ENCODE peak calls at places on chromosomes 7 and 10, in four cellular contexts. One of them, this sample, is unnamed.

GRCh38 chr10:89645742-89646172 is 715 bp upstream of the PANK1 start:
- DNase-seq in psoas muscle: no peak
- DNase-seq in coronary artery: no peak
- DNase-seq in H9: no peak
- DNase-seq in this sample: no peak

GRCh38 chr10:63107943-63108437 is 25.1 kb upstream of the NRBF2 start:
- DNase-seq in coronary artery: no peak
- DNase-seq in psoas muscle: no peak
- DNase-seq in H9: no peak
- DNase-seq in this sample: no peak

GRCh38 chr7:924541-925231 is 29.8 kb downstream of the ADAP1 start:
- DNase-seq in coronary artery: no peak
- DNase-seq in psoas muscle: no peak
- DNase-seq in H9: no peak
- DNase-seq in this sample: no peak

GRCh38 chr7:2537981-2538851 is 17.1 kb downstream of the BRAT1 start:
- DNase-seq in psoas muscle: peak; percentile 17
- DNase-seq in coronary artery: no peak
- DNase-seq in H9: peak; percentile 50
- DNase-seq in this sample: no peak

GRCh38 chr10:3126741-3127342 is 45.7 kb downstream of the PITRM1 start:
- DNase-seq in H9: no peak
- DNase-seq in coronary artery: no peak
- DNase-seq in psoas muscle: peak; percentile 69
- DNase-seq in this sample: no peak

GRCh38 chr7:6015917-6016652 is 7.0 kb downstream of the AIMP2 start:
- DNase-seq in psoas muscle: peak; percentile 86
- DNase-seq in H9: no peak
- DNase-seq in coronary artery: no peak
- DNase-seq in this sample: no peak

GRCh38 chr10:78316451-78316931 is 282.8 kb downstream of the RPS24 start:
- DNase-seq in H9: no peak
- DNase-seq in coronary artery: peak; percentile 53
- DNase-seq in psoas muscle: no peak
- DNase-seq in this sample: no peak

GRCh38 chr7:143048827-143049226 is 3.3 kb upstream of the OR6V1 start:
- DNase-seq in H9: no peak
- DNase-seq in psoas muscle: no peak
- DNase-seq in coronary artery: no peak
- DNase-seq in this sample: no peak

GRCh38 chr10:88236121-88236743 is 346.9 kb downstream of the RNLS start:
- DNase-seq in coronary artery: no peak
- DNase-seq in psoas muscle: no peak
- DNase-seq in H9: no peak
- DNase-seq in this sample: no peak

GRCh38 chr10:52351911-52352310 is 37.8 kb downstream of the DKK1 start:
- DNase-seq in psoas muscle: no peak
- DNase-seq in H9: no peak
- DNase-seq in coronary artery: no peak
- DNase-seq in this sample: no peak

GRCh38 chr7:24939406-24939805 is 40.6 kb downstream of the OSBPL3 start:
- DNase-seq in H9: no peak
- DNase-seq in psoas muscle: no peak
- DNase-seq in coronary artery: no peak
- DNase-seq in this sample: no peak

GRCh38 chr10:124508907-124509454 is 47.4 kb downstream of the LHPP start:
- DNase-seq in coronary artery: no peak
- DNase-seq in psoas muscle: no peak
- DNase-seq in H9: no peak
- DNase-seq in this sample: no peak

GRCh38 chr7:12244129-12244528 is 33.0 kb downstream of the TMEM106B start:
- DNase-seq in H9: peak; percentile 69
- DNase-seq in psoas muscle: no peak
- DNase-seq in coronary artery: no peak
- DNase-seq in this sample: peak; percentile 30

GRCh38 chr7:84228526-84228925 is 33.9 kb upstream of the SEMA3A start:
- DNase-seq in coronary artery: no peak
- DNase-seq in psoas muscle: no peak
- DNase-seq in H9: peak; percentile 54
- DNase-seq in this sample: no peak

GRCh38 chr7:8126768-8127167 is 135.2 kb downstream of the ICA1 start:
- DNase-seq in psoas muscle: no peak
- DNase-seq in coronary artery: no peak
- DNase-seq in H9: no peak
- DNase-seq in this sample: no peak

GRCh38 chr7:148142660-148143248 is 447.8 kb upstream of the C7orf33 start:
- DNase-seq in psoas muscle: no peak
- DNase-seq in H9: no peak
- DNase-seq in coronary artery: no peak
- DNase-seq in this sample: peak; percentile 12

GRCh38 chr10:116490028-116490662 is 55.6 kb upstream of the PNLIP start:
- DNase-seq in psoas muscle: no peak
- DNase-seq in coronary artery: no peak
- DNase-seq in H9: no peak
- DNase-seq in this sample: no peak

GRCh38 chr10:76902949-76903348 is 734.7 kb downstream of the KCNMA1 start:
- DNase-seq in psoas muscle: no peak
- DNase-seq in H9: peak; percentile 77
- DNase-seq in coronary artery: no peak
- DNase-seq in this sample: peak; percentile 64

GRCh38 chr10:103781329-103782061 is 73.9 kb downstream of the SH3PXD2A start:
- DNase-seq in H9: no peak
- DNase-seq in psoas muscle: no peak
- DNase-seq in coronary artery: no peak
- DNase-seq in this sample: no peak

GRCh38 chr10:122981066-122981464 is 864 bp downstream of the PSTK start:
- DNase-seq in H9: no peak
- DNase-seq in coronary artery: no peak
- DNase-seq in psoas muscle: no peak
- DNase-seq in this sample: no peak

GRCh38 chr7:2952316-2952715 is 91.4 kb downstream of the CARD11 start:
- DNase-seq in H9: no peak
- DNase-seq in coronary artery: peak; percentile 58
- DNase-seq in psoas muscle: no peak
- DNase-seq in this sample: no peak

GRCh38 chr10:33565231-33565630 is 230.8 kb upstream of the NRP1 start:
- DNase-seq in psoas muscle: no peak
- DNase-seq in H9: no peak
- DNase-seq in coronary artery: no peak
- DNase-seq in this sample: no peak

GRCh38 chr10:72862957-72863356 is 30.6 kb upstream of the OIT3 start:
- DNase-seq in H9: no peak
- DNase-seq in coronary artery: no peak
- DNase-seq in psoas muscle: no peak
- DNase-seq in this sample: no peak

GRCh38 chr10:68725016-68725415 is 4.0 kb downstream of the CCAR1 start:
- DNase-seq in coronary artery: no peak
- DNase-seq in psoas muscle: no peak
- DNase-seq in H9: peak; percentile 6
- DNase-seq in this sample: no peak

GRCh38 chr10:95445837-95446347 is 115.3 kb downstream of the SORBS1 start:
- DNase-seq in coronary artery: peak; percentile 93
- DNase-seq in H9: peak; percentile 80
- DNase-seq in psoas muscle: peak; percentile 19
- DNase-seq in this sample: peak; percentile 53

GRCh38 chr7:128831994-128832879 is 2.0 kb downstream of the FLNC start:
- DNase-seq in H9: peak; percentile 78
- DNase-seq in coronary artery: no peak
- DNase-seq in psoas muscle: peak; percentile 62
- DNase-seq in this sample: peak; percentile 23

GRCh38 chr10:103254538-103255325 is 9.0 kb downstream of the RPEL1 start:
- DNase-seq in coronary artery: no peak
- DNase-seq in psoas muscle: no peak
- DNase-seq in H9: no peak
- DNase-seq in this sample: no peak

GRCh38 chr10:68153473-68154210 is 44.4 kb downstream of the MYPN start:
- DNase-seq in coronary artery: peak; percentile 72
- DNase-seq in psoas muscle: no peak
- DNase-seq in H9: peak; percentile 77
- DNase-seq in this sample: no peak

GRCh38 chr10:106454233-106454632 is 710.3 kb downstream of the SORCS1 start:
- DNase-seq in H9: no peak
- DNase-seq in psoas muscle: no peak
- DNase-seq in coronary artery: no peak
- DNase-seq in this sample: no peak

GRCh38 chr10:74072503-74072902 is 74.6 kb downstream of the VCL start:
- DNase-seq in coronary artery: no peak
- DNase-seq in psoas muscle: no peak
- DNase-seq in H9: no peak
- DNase-seq in this sample: no peak

GRCh38 chr7:127374181-127374580 is 18.3 kb downstream of the ZNF800 start:
- DNase-seq in coronary artery: no peak
- DNase-seq in H9: no peak
- DNase-seq in psoas muscle: no peak
- DNase-seq in this sample: no peak

DNA sequence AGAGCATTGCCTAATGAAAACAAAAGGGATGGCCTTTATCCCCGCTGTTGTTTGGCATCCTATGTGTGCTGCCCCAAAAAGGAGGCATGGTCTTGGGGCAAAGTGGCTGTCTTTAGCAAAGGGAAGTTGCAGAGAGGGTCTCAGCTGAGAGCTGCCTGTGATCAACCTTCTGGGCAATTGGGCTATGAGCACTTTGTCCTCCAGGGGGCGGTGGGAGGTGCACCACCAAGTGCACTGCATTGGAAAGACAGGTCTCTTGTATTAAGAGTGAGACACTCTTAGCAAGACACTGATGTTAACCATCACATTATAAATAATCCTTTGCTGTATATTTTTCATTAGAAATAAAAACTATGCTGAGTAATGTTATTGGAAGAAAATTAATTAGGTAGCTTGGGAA is 314.8 kb downstream of the POM121L12 start:
- DNase-seq in H9: peak; percentile 79
- DNase-seq in psoas muscle: no peak
- DNase-seq in coronary artery: no peak
- DNase-seq in this sample: peak; percentile 75
- TF ChIP-seq CTCF in H9: peak; percentile 90
- TF ChIP-seq CTCF in psoas muscle: no peak
- TF ChIP-seq CTCF in coronary artery: no peak
- TF ChIP-seq CTCF in this sample: peak; percentile 75

GRCh38 chr10:16520900-16521299 is 779 bp downstream of the C1QL3 start:
- DNase-seq in coronary artery: no peak
- DNase-seq in psoas muscle: no peak
- DNase-seq in H9: peak; percentile 59
- DNase-seq in this sample: peak; percentile 54
- TF ChIP-seq CTCF in coronary artery: no peak
- TF ChIP-seq CTCF in psoas muscle: no peak
- TF ChIP-seq CTCF in H9: peak; percentile 53
- TF ChIP-seq CTCF in this sample: no peak

DNA sequence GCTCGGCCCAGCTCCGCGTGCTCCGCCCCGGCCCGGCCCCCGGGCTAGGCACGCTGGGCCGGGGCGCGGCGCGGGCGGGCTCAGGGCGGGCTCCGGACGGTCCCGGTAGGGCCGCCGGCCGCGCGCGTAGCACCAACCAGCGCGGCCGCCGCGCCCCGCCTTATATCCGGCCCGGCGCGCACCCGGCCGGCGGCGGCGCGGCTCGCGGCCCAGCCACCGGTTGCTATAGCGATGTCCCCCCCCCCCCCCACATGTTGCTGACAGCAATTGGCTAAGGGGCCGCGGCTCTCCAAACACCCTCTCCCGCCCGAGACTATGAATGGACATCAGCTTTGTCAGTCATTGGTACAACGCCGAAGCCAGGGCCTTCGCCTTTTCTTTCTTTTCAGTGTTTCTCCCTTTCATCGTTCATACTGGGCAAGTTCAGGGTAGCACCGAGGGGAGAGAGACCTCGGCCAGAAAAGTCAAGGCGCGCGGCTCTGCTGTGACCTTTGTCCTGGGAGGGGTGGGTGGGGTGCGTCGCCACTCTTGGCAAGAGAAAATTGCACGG is 354.1 kb downstream of the DNAJB6 start:
- DNase-seq in coronary artery: peak; percentile 79
- DNase-seq in psoas muscle: peak; percentile 55
- DNase-seq in H9: peak; percentile 93
- DNase-seq in this sample: no peak
- TF ChIP-seq CTCF in coronary artery: no peak
- TF ChIP-seq CTCF in psoas muscle: no peak
- TF ChIP-seq CTCF in H9: no peak
- TF ChIP-seq CTCF in this sample: no peak

GRCh38 chr10:29067161-29067560 is 221.7 kb upstream of the LYZL1 start:
- DNase-seq in coronary artery: no peak
- DNase-seq in H9: no peak
- DNase-seq in psoas muscle: no peak
- DNase-seq in this sample: no peak

GRCh38 chr10:29064665-29065064 is 224.2 kb upstream of the LYZL1 start:
- DNase-seq in H9: no peak
- DNase-seq in coronary artery: no peak
- DNase-seq in psoas muscle: no peak
- DNase-seq in this sample: no peak

GRCh38 chr10:29068302-29068701 is 220.6 kb upstream of the LYZL1 start:
- DNase-seq in coronary artery: no peak
- DNase-seq in psoas muscle: no peak
- DNase-seq in H9: no peak
- DNase-seq in this sample: no peak

GRCh38 chr10:29067628-29068027 is 221.2 kb upstream of the LYZL1 start:
- DNase-seq in psoas muscle: no peak
- DNase-seq in H9: no peak
- DNase-seq in coronary artery: no peak
- DNase-seq in this sample: no peak

DNA sequence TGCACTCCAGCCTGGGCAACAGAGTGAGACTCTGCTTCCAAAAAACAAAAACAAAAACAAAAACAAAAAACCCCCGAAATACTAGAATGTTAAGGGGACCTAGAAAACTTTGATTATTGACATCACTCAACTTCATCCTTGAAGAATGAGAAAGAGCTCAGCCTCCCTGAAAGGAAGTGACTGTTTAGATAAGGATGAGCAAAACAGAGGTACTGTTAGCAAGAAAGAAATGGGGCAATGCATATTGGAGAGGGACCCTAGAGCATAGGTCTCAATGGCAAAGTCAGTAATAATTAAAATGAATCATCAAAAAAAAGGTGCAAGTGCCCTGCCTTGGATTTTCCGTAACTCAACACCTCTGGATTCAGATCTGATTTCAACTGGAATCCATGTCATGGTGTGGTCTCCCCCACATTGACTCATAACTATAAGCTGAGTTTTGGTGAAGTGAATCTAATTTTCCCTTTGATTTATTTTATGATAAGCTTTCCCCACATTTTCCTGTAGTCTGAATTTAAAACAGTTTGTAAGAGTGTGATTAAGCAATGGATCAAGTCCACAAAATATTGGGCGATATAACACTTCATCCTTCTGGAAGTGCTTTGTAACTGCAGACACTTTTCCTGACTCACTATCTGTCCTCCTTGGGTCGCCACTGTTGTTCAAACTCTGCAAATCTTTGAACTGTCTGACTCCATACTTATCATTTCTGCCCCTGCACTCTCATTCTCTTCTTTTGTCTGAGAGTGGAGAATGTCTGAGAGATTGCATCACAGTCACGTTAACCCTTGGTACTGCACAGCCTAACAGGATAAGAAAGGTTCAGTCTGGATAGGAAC is 224.8 kb upstream of the LYZL1 start:
- DNase-seq in H9: no peak
- DNase-seq in coronary artery: no peak
- DNase-seq in psoas muscle: no peak
- DNase-seq in this sample: no peak
- TF ChIP-seq CTCF in H9: no peak
- TF ChIP-seq CTCF in coronary artery: no peak
- TF ChIP-seq CTCF in psoas muscle: no peak
- TF ChIP-seq CTCF in this sample: no peak

GRCh38 chr10:83273035-83273434 is 866.3 kb upstream of the GHITM start:
- DNase-seq in coronary artery: no peak
- DNase-seq in H9: no peak
- DNase-seq in psoas muscle: no peak
- DNase-seq in this sample: no peak
- TF ChIP-seq CTCF in coronary artery: no peak
- TF ChIP-seq CTCF in H9: peak; percentile 43
- TF ChIP-seq CTCF in psoas muscle: no peak
- TF ChIP-seq CTCF in this sample: no peak

This sample was measured in endothelial cell.